ENCODE peak calls at places on chromosomes 13 and 19, in eight cellular contexts. One of them, this sample, is unnamed.

GRCh38 chr13:49616688-49617065 is 11.6 kb upstream of the ARL11 start:
- DNase-seq in GM12878: no peak
- DNase-seq in breast epithelium: no peak
- DNase-seq in activated CD8-positive, alpha-beta T cell treated with anti-CD3 and anti-CD28 coated beads for 36 hours: no peak
- DNase-seq in tibial nerve: no peak
- DNase-seq in IMR-90: no peak
- DNase-seq in psoas muscle: no peak
- DNase-seq in choroid plexus epithelial cell: no peak
- DNase-seq in this sample: no peak

GRCh38 chr19:48629599-48630288 is 7.4 kb downstream of the DBP start:
- DNase-seq in GM12878: no peak
- DNase-seq in breast epithelium: no peak
- DNase-seq in activated CD8-positive, alpha-beta T cell treated with anti-CD3 and anti-CD28 coated beads for 36 hours: peak
- DNase-seq in tibial nerve: no peak
- DNase-seq in IMR-90: no peak
- DNase-seq in psoas muscle: peak
- DNase-seq in choroid plexus epithelial cell: peak
- DNase-seq in this sample: no peak

GRCh38 chr13:112556600-112556999 is 31.4 kb downstream of the TUBGCP3 start:
- DNase-seq in GM12878: no peak
- DNase-seq in breast epithelium: no peak
- DNase-seq in activated CD8-positive, alpha-beta T cell treated with anti-CD3 and anti-CD28 coated beads for 36 hours: no peak
- DNase-seq in tibial nerve: no peak
- DNase-seq in IMR-90: no peak
- DNase-seq in psoas muscle: no peak
- DNase-seq in choroid plexus epithelial cell: no peak
- DNase-seq in this sample: no peak

GRCh38 chr13:94196426-94196825 is 283.1 kb downstream of the DCT start:
- DNase-seq in GM12878: no peak
- DNase-seq in breast epithelium: no peak
- DNase-seq in activated CD8-positive, alpha-beta T cell treated with anti-CD3 and anti-CD28 coated beads for 36 hours: no peak
- DNase-seq in tibial nerve: no peak
- DNase-seq in IMR-90: no peak
- DNase-seq in psoas muscle: no peak
- DNase-seq in choroid plexus epithelial cell: no peak
- DNase-seq in this sample: no peak

GRCh38 chr19:51660975-51661600 is 14.5 kb upstream of the SIGLEC14 start:
- DNase-seq in GM12878: no peak
- DNase-seq in breast epithelium: peak
- DNase-seq in activated CD8-positive, alpha-beta T cell treated with anti-CD3 and anti-CD28 coated beads for 36 hours: peak
- DNase-seq in tibial nerve: peak
- DNase-seq in IMR-90: peak
- DNase-seq in psoas muscle: peak
- DNase-seq in choroid plexus epithelial cell: peak
- DNase-seq in this sample: peak

GRCh38 chr19:30224689-30225606 is 147.2 kb upstream of the ZNF536 start:
- DNase-seq in GM12878: no peak
- DNase-seq in breast epithelium: no peak
- DNase-seq in activated CD8-positive, alpha-beta T cell treated with anti-CD3 and anti-CD28 coated beads for 36 hours: peak
- DNase-seq in tibial nerve: no peak
- DNase-seq in IMR-90: no peak
- DNase-seq in psoas muscle: no peak
- DNase-seq in choroid plexus epithelial cell: no peak
- DNase-seq in this sample: no peak

GRCh38 chr13:23686948-23687347 is 116.7 kb downstream of the TNFRSF19 start:
- DNase-seq in GM12878: no peak
- DNase-seq in breast epithelium: no peak
- DNase-seq in activated CD8-positive, alpha-beta T cell treated with anti-CD3 and anti-CD28 coated beads for 36 hours: no peak
- DNase-seq in tibial nerve: no peak
- DNase-seq in IMR-90: no peak
- DNase-seq in psoas muscle: no peak
- DNase-seq in choroid plexus epithelial cell: no peak
- DNase-seq in this sample: no peak

GRCh38 chr19:43675269-43675879 is 5.4 kb upstream of the PLAUR start:
- DNase-seq in GM12878: peak
- DNase-seq in breast epithelium: peak
- DNase-seq in activated CD8-positive, alpha-beta T cell treated with anti-CD3 and anti-CD28 coated beads for 36 hours: no peak
- DNase-seq in tibial nerve: no peak
- DNase-seq in IMR-90: peak
- DNase-seq in psoas muscle: no peak
- DNase-seq in choroid plexus epithelial cell: peak
- DNase-seq in this sample: peak

GRCh38 chr13:36453518-36453917 is 21.2 kb downstream of the CCNA1 start:
- DNase-seq in GM12878: no peak
- DNase-seq in breast epithelium: no peak
- DNase-seq in activated CD8-positive, alpha-beta T cell treated with anti-CD3 and anti-CD28 coated beads for 36 hours: no peak
- DNase-seq in tibial nerve: no peak
- DNase-seq in IMR-90: peak
- DNase-seq in psoas muscle: no peak
- DNase-seq in choroid plexus epithelial cell: peak
- DNase-seq in this sample: no peak

GRCh38 chr13:99809931-99810330 is 161.6 kb downstream of the ZIC5 start:
- DNase-seq in GM12878: no peak
- DNase-seq in breast epithelium: no peak
- DNase-seq in activated CD8-positive, alpha-beta T cell treated with anti-CD3 and anti-CD28 coated beads for 36 hours: no peak
- DNase-seq in tibial nerve: no peak
- DNase-seq in IMR-90: no peak
- DNase-seq in psoas muscle: no peak
- DNase-seq in choroid plexus epithelial cell: no peak
- DNase-seq in this sample: no peak

GRCh38 chr13:85544756-85545155 is 254.5 kb downstream of the SLITRK6 start:
- DNase-seq in GM12878: no peak
- DNase-seq in breast epithelium: no peak
- DNase-seq in activated CD8-positive, alpha-beta T cell treated with anti-CD3 and anti-CD28 coated beads for 36 hours: no peak
- DNase-seq in tibial nerve: no peak
- DNase-seq in IMR-90: no peak
- DNase-seq in psoas muscle: no peak
- DNase-seq in choroid plexus epithelial cell: no peak
- DNase-seq in this sample: no peak

GRCh38 chr19:1648926-1649541 is 3.4 kb downstream of the TCF3 start:
- DNase-seq in GM12878: no peak
- DNase-seq in breast epithelium: no peak
- DNase-seq in activated CD8-positive, alpha-beta T cell treated with anti-CD3 and anti-CD28 coated beads for 36 hours: peak
- DNase-seq in tibial nerve: no peak
- DNase-seq in IMR-90: no peak
- DNase-seq in psoas muscle: no peak
- DNase-seq in choroid plexus epithelial cell: no peak
- DNase-seq in this sample: no peak
- TF ChIP-seq CTCF in GM12878: peak
- TF ChIP-seq CTCF in breast epithelium: no peak
- TF ChIP-seq CTCF in activated CD8-positive, alpha-beta T cell treated with anti-CD3 and anti-CD28 coated beads for 36 hours: no peak
- TF ChIP-seq CTCF in tibial nerve: no peak
- TF ChIP-seq CTCF in IMR-90: no peak
- TF ChIP-seq CTCF in psoas muscle: no peak
- TF ChIP-seq CTCF in choroid plexus epithelial cell: no peak
- TF ChIP-seq CTCF in this sample: peak

GRCh38 chr19:39514840-39515550 is at the start of gene SELENOV:
- DNase-seq in GM12878: no peak
- DNase-seq in breast epithelium: no peak
- DNase-seq in activated CD8-positive, alpha-beta T cell treated with anti-CD3 and anti-CD28 coated beads for 36 hours: peak
- DNase-seq in tibial nerve: no peak
- DNase-seq in IMR-90: no peak
- DNase-seq in psoas muscle: no peak
- DNase-seq in choroid plexus epithelial cell: no peak
- DNase-seq in this sample: peak
- TF ChIP-seq CTCF in GM12878: no peak
- TF ChIP-seq CTCF in breast epithelium: no peak
- TF ChIP-seq CTCF in activated CD8-positive, alpha-beta T cell treated with anti-CD3 and anti-CD28 coated beads for 36 hours: no peak
- TF ChIP-seq CTCF in tibial nerve: no peak
- TF ChIP-seq CTCF in IMR-90: no peak
- TF ChIP-seq CTCF in psoas muscle: no peak
- TF ChIP-seq CTCF in choroid plexus epithelial cell: no peak
- TF ChIP-seq CTCF in this sample: no peak

DNA sequence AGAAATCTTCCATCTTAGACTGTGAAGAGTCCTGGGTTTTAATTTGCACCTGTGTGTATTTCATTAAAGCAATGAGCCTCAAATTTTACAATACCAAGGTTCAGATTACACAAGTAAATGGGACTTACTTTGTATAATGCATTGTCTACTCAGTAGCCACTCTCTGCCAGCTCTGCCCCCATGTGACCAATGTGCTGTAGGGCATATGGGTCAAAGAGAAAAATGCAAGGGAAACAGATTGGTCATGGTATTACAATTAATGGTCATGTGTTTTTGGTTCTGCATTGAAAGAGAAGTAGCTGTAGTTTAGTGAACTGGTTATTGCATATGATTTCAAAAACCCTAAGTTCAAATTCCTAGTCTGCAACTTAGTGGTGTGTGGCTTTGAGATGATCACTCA is 545.5 kb downstream of the SUCLA2 start:
- DNase-seq in GM12878: no peak
- DNase-seq in breast epithelium: no peak
- DNase-seq in activated CD8-positive, alpha-beta T cell treated with anti-CD3 and anti-CD28 coated beads for 36 hours: no peak
- DNase-seq in tibial nerve: no peak
- DNase-seq in IMR-90: no peak
- DNase-seq in psoas muscle: no peak
- DNase-seq in choroid plexus epithelial cell: peak
- DNase-seq in this sample: no peak
- TF ChIP-seq CTCF in GM12878: no peak
- TF ChIP-seq CTCF in breast epithelium: no peak
- TF ChIP-seq CTCF in activated CD8-positive, alpha-beta T cell treated with anti-CD3 and anti-CD28 coated beads for 36 hours: no peak
- TF ChIP-seq CTCF in tibial nerve: no peak
- TF ChIP-seq CTCF in IMR-90: no peak
- TF ChIP-seq CTCF in psoas muscle: no peak
- TF ChIP-seq CTCF in choroid plexus epithelial cell: no peak
- TF ChIP-seq CTCF in this sample: no peak

GRCh38 chr13:48260970-48261369 is 28.0 kb downstream of the ITM2B start:
- DNase-seq in GM12878: no peak
- DNase-seq in breast epithelium: no peak
- DNase-seq in activated CD8-positive, alpha-beta T cell treated with anti-CD3 and anti-CD28 coated beads for 36 hours: no peak
- DNase-seq in tibial nerve: no peak
- DNase-seq in IMR-90: no peak
- DNase-seq in psoas muscle: no peak
- DNase-seq in choroid plexus epithelial cell: no peak
- DNase-seq in this sample: no peak

GRCh38 chr13:48255954-48256353 is 22.9 kb downstream of the ITM2B start:
- DNase-seq in GM12878: no peak
- DNase-seq in breast epithelium: no peak
- DNase-seq in activated CD8-positive, alpha-beta T cell treated with anti-CD3 and anti-CD28 coated beads for 36 hours: no peak
- DNase-seq in tibial nerve: no peak
- DNase-seq in IMR-90: no peak
- DNase-seq in psoas muscle: no peak
- DNase-seq in choroid plexus epithelial cell: no peak
- DNase-seq in this sample: no peak

GRCh38 chr13:48258430-48258829 is 25.4 kb downstream of the ITM2B start:
- DNase-seq in GM12878: no peak
- DNase-seq in breast epithelium: no peak
- DNase-seq in activated CD8-positive, alpha-beta T cell treated with anti-CD3 and anti-CD28 coated beads for 36 hours: no peak
- DNase-seq in tibial nerve: no peak
- DNase-seq in IMR-90: no peak
- DNase-seq in psoas muscle: no peak
- DNase-seq in choroid plexus epithelial cell: no peak
- DNase-seq in this sample: no peak

GRCh38 chr13:48255090-48255489 is 22.1 kb downstream of the ITM2B start:
- DNase-seq in GM12878: no peak
- DNase-seq in breast epithelium: no peak
- DNase-seq in activated CD8-positive, alpha-beta T cell treated with anti-CD3 and anti-CD28 coated beads for 36 hours: no peak
- DNase-seq in tibial nerve: no peak
- DNase-seq in IMR-90: no peak
- DNase-seq in psoas muscle: no peak
- DNase-seq in choroid plexus epithelial cell: no peak
- DNase-seq in this sample: no peak

DNA sequence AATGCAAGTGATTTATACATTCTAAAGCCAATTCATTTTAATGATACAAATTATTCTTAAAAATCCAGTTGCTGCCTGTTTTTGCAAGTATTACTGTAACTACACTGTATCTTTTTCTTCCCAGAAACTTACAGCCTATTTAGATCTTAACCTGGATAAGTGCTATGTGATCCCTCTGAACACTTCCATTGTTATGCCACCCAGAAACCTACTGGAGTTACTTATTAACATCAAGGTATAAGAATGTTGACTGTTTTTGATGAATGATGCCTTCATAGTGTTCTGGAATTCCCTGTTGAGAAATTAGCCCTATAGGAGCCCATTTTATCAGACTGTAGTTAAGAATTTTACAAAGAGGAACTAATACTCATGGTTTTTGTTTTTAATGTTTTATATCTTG is 25.0 kb downstream of the ITM2B start:
- DNase-seq in GM12878: no peak
- DNase-seq in breast epithelium: no peak
- DNase-seq in activated CD8-positive, alpha-beta T cell treated with anti-CD3 and anti-CD28 coated beads for 36 hours: no peak
- DNase-seq in tibial nerve: no peak
- DNase-seq in IMR-90: no peak
- DNase-seq in psoas muscle: no peak
- DNase-seq in choroid plexus epithelial cell: no peak
- DNase-seq in this sample: no peak
- TF ChIP-seq CTCF in GM12878: no peak
- TF ChIP-seq CTCF in breast epithelium: no peak
- TF ChIP-seq CTCF in activated CD8-positive, alpha-beta T cell treated with anti-CD3 and anti-CD28 coated beads for 36 hours: no peak
- TF ChIP-seq CTCF in tibial nerve: no peak
- TF ChIP-seq CTCF in IMR-90: no peak
- TF ChIP-seq CTCF in psoas muscle: no peak
- TF ChIP-seq CTCF in choroid plexus epithelial cell: no peak
- TF ChIP-seq CTCF in this sample: no peak

GRCh38 chr13:66159526-66159925 is 1070.6 kb downstream of the PCDH9 start:
- DNase-seq in GM12878: no peak
- DNase-seq in breast epithelium: no peak
- DNase-seq in activated CD8-positive, alpha-beta T cell treated with anti-CD3 and anti-CD28 coated beads for 36 hours: no peak
- DNase-seq in tibial nerve: no peak
- DNase-seq in IMR-90: no peak
- DNase-seq in psoas muscle: no peak
- DNase-seq in choroid plexus epithelial cell: no peak
- DNase-seq in this sample: no peak
- TF ChIP-seq CTCF in GM12878: no peak
- TF ChIP-seq CTCF in breast epithelium: no peak
- TF ChIP-seq CTCF in activated CD8-positive, alpha-beta T cell treated with anti-CD3 and anti-CD28 coated beads for 36 hours: no peak
- TF ChIP-seq CTCF in tibial nerve: no peak
- TF ChIP-seq CTCF in IMR-90: no peak
- TF ChIP-seq CTCF in psoas muscle: no peak
- TF ChIP-seq CTCF in choroid plexus epithelial cell: no peak
- TF ChIP-seq CTCF in this sample: no peak

GRCh38 chr19:7636691-7637373 is at the start of gene STXBP2:
- DNase-seq in GM12878: peak
- DNase-seq in breast epithelium: peak
- DNase-seq in activated CD8-positive, alpha-beta T cell treated with anti-CD3 and anti-CD28 coated beads for 36 hours: peak
- DNase-seq in tibial nerve: no peak
- DNase-seq in IMR-90: no peak
- DNase-seq in psoas muscle: peak
- DNase-seq in choroid plexus epithelial cell: peak
- DNase-seq in this sample: peak
- TF ChIP-seq CTCF in GM12878: no peak
- TF ChIP-seq CTCF in breast epithelium: peak
- TF ChIP-seq CTCF in activated CD8-positive, alpha-beta T cell treated with anti-CD3 and anti-CD28 coated beads for 36 hours: peak
- TF ChIP-seq CTCF in tibial nerve: no peak
- TF ChIP-seq CTCF in IMR-90: no peak
- TF ChIP-seq CTCF in psoas muscle: no peak
- TF ChIP-seq CTCF in choroid plexus epithelial cell: no peak
- TF ChIP-seq CTCF in this sample: no peak

GRCh38 chr19:57583521-57584416 is at the start of gene ZIK1:
- DNase-seq in GM12878: peak
- DNase-seq in breast epithelium: peak
- DNase-seq in activated CD8-positive, alpha-beta T cell treated with anti-CD3 and anti-CD28 coated beads for 36 hours: peak
- DNase-seq in tibial nerve: peak
- DNase-seq in IMR-90: peak
- DNase-seq in psoas muscle: peak
- DNase-seq in choroid plexus epithelial cell: peak
- DNase-seq in this sample: peak
- TF ChIP-seq CTCF in GM12878: no peak
- TF ChIP-seq CTCF in breast epithelium: no peak
- TF ChIP-seq CTCF in activated CD8-positive, alpha-beta T cell treated with anti-CD3 and anti-CD28 coated beads for 36 hours: no peak
- TF ChIP-seq CTCF in tibial nerve: no peak
- TF ChIP-seq CTCF in IMR-90: no peak
- TF ChIP-seq CTCF in psoas muscle: no peak
- TF ChIP-seq CTCF in choroid plexus epithelial cell: peak
- TF ChIP-seq CTCF in this sample: no peak

This sample was measured in GM20000.